ENCODE peak calls at places on chromosomes 3 and 15, in nine cellular contexts. X is cardiac muscle cell; T is activated T-helper 9 cell treated with anti-CD3 and anti-CD28 coated beads, Interleukin-2, amount 50 U/mL, for 16 hours; V is PC-9; U is NCI-H2227 treated with DMSO at 0.1 percent for 48 hours; L is nephron progenitor cell; F is stimulated activated CD4-positive, alpha-beta T cell treated with anti-CD3 and anti-CD28 coated beads, Interleukin-4, amount 100 ng/mL, for 4 hours; Z is AML-193; R is effector CD4-positive, alpha-beta T cell. N is an unnamed sample.

GRCh38 chr3:9398715-9399708 is 1.6 kb downstream of the SETD5 start:
- DNase-seq in X (peak; percentile 45), T (peak; percentile 6), V (no peak), U (peak; percentile 9), L (no peak), F (no peak), Z (peak; percentile 66), R (peak; percentile 18), N (no peak)

GRCh38 chr3:60363817-60364216 is 887.4 kb downstream of the FHIT start:
- DNase-seq in X (no peak), T (no peak), V (no peak), U (no peak), L (no peak), F (no peak), Z (no peak), R (no peak), N (no peak)

GRCh38 chr3:100972867-100973266 is 20.4 kb downstream of the ABI3BP start:
- DNase-seq in X (no peak), T (no peak), V (no peak), U (no peak), L (no peak), F (no peak), Z (no peak), R (no peak), N (no peak)

GRCh38 chr3:194598771-194599557 is 34.3 kb downstream of the TMEM44 start:
- DNase-seq in X (no peak), T (no peak), V (no peak), U (no peak), L (no peak), F (no peak), Z (no peak), R (no peak), N (no peak)

GRCh38 chr15:92306662-92307061 is 87.0 kb upstream of the ST8SIA2 start:
- DNase-seq in X (peak; percentile 60), T (no peak), V (no peak), U (no peak), L (no peak), F (no peak), Z (no peak), R (no peak), N (peak; percentile 52)

GRCh38 chr3:40925228-40925627 is 274.1 kb upstream of the CTNNB1 start:
- DNase-seq in X (no peak), T (no peak), V (no peak), U (peak; percentile 23), L (no peak), F (no peak), Z (no peak), R (no peak), N (no peak)

GRCh38 chr3:27079427-27080105 is 289.6 kb downstream of the NEK10 start:
- DNase-seq in X (no peak), T (no peak), V (no peak), U (no peak), L (no peak), F (no peak), Z (no peak), R (no peak), N (no peak)

GRCh38 chr15:66963710-66964109 is 101.7 kb upstream of the SMAD3 start:
- DNase-seq in X (no peak), T (no peak), V (no peak), U (no peak), L (no peak), F (no peak), Z (peak; percentile 16), R (no peak), N (no peak)

GRCh38 chr3:120854908-120855526 is 53.0 kb upstream of the STXBP5L start:
- DNase-seq in X (no peak), T (no peak), V (no peak), U (no peak), L (peak; percentile 4), F (no peak), Z (no peak), R (no peak), N (no peak)

GRCh38 chr15:99511865-99512632 is 53.7 kb upstream of the MEF2A start:
- DNase-seq in X (peak; percentile 15), T (no peak), V (no peak), U (no peak), L (no peak), F (no peak), Z (no peak), R (no peak), N (no peak)

GRCh38 chr3:100580147-100580546 is 29.3 kb upstream of the ADGRG7 start:
- DNase-seq in X (no peak), T (no peak), V (no peak), U (no peak), L (no peak), F (no peak), Z (no peak), R (no peak), N (no peak)

GRCh38 chr3:149572796-149573414 is 84.9 kb downstream of the WWTR1 start:
- DNase-seq in X (no peak), T (no peak), V (no peak), U (no peak), L (no peak), F (no peak), Z (no peak), R (no peak), N (no peak)

GRCh38 chr3:46239952-46240351 is 2.3 kb upstream of the CCR3 start:
- DNase-seq in X (no peak), T (no peak), V (no peak), U (no peak), L (no peak), F (no peak), Z (no peak), R (no peak), N (no peak)

GRCh38 chr15:40098489-40099261 is 10.0 kb downstream of the BMF start:
- DNase-seq in X (peak; percentile 96), T (peak; percentile 67), V (no peak), U (peak; percentile 64), L (no peak), F (peak; percentile 68), Z (peak; percentile 47), R (peak; percentile 27), N (peak; percentile 47)

GRCh38 chr3:108380128-108380795 is 83.9 kb downstream of the HHLA2 start:
- DNase-seq in X (no peak), T (no peak), V (no peak), U (no peak), L (no peak), F (no peak), Z (no peak), R (no peak), N (no peak)

GRCh38 chr3:51975857-51976549 is 1.1 kb downstream of the ABHD14A start:
- DNase-seq in X (peak; percentile 76), T (no peak), V (no peak), U (peak; percentile 42), L (peak; percentile 84), F (no peak), Z (no peak), R (peak; percentile 19), N (peak; percentile 89)

GRCh38 chr15:76904461-76905012 is 603 bp downstream of the SCAPER start:
- DNase-seq in X (peak; percentile 45), T (no peak), V (peak; percentile 22), U (peak; percentile 23), L (no peak), F (no peak), Z (no peak), R (peak; percentile 1), N (peak; percentile 53)

GRCh38 chr3:96986241-96986640 is 171.8 kb downstream of the EPHA6 start:
- DNase-seq in X (no peak), T (no peak), V (no peak), U (no peak), L (no peak), F (no peak), Z (no peak), R (no peak), N (no peak)

GRCh38 chr15:65374831-65375401 is 2.9 kb downstream of the IGDCC3 start:
- DNase-seq in X (no peak), T (no peak), V (no peak), U (no peak), L (no peak), F (no peak), Z (no peak), R (no peak), N (no peak)